ENCODE peak calls at places on chromosome 13, in four cellular contexts. One of them, this sample, is unnamed.
A peak's percentile ranks its signal among the peaks of the same experiment; 100 is the strongest.

GRCh38 chr13:108924154-108924940 is 294.9 kb downstream of the MYO16 start:
- DNase-seq in H1: no peak
- DNase-seq in K562: no peak
- DNase-seq in HepG2: no peak
- DNase-seq in this sample: no peak

GRCh38 chr13:94157705-94158218 is 321.7 kb downstream of the DCT start:
- DNase-seq in H1: no peak
- DNase-seq in K562: no peak
- DNase-seq in HepG2: no peak
- DNase-seq in this sample: no peak

GRCh38 chr13:44715287-44716224 is 139.4 kb upstream of the TSC22D1 start:
- DNase-seq in H1: no peak
- DNase-seq in K562: no peak
- DNase-seq in HepG2: no peak
- DNase-seq in this sample: no peak

GRCh38 chr13:106480511-106480910 is 55.0 kb downstream of the EFNB2 start:
- DNase-seq in H1: no peak
- DNase-seq in K562: no peak
- DNase-seq in HepG2: no peak
- DNase-seq in this sample: no peak

GRCh38 chr13:114071991-114072390 is 60.4 kb downstream of the RASA3 start:
- DNase-seq in H1: no peak
- DNase-seq in K562: no peak
- DNase-seq in HepG2: no peak
- DNase-seq in this sample: no peak

GRCh38 chr13:64369121-64369520 is 2861.0 kb downstream of the PCDH9 start:
- DNase-seq in H1: no peak
- DNase-seq in K562: no peak
- DNase-seq in HepG2: no peak
- DNase-seq in this sample: no peak

GRCh38 chr13:41962994-41963393 is 2.1 kb upstream of the VWA8 start:
- DNase-seq in H1: no peak
- DNase-seq in K562: no peak
- DNase-seq in HepG2: no peak
- DNase-seq in this sample: no peak

GRCh38 chr13:49635599-49636433 is 7.5 kb downstream of the ARL11 start:
- DNase-seq in H1: peak; percentile 33
- DNase-seq in K562: no peak
- DNase-seq in HepG2: peak; percentile 32
- DNase-seq in this sample: no peak

GRCh38 chr13:48443442-48444208 is 30.7 kb upstream of the LPAR6 start:
- DNase-seq in H1: no peak
- DNase-seq in K562: no peak
- DNase-seq in HepG2: no peak
- DNase-seq in this sample: no peak

GRCh38 chr13:40341086-40341471 is 325.4 kb downstream of the FOXO1 start:
- DNase-seq in H1: no peak
- DNase-seq in K562: no peak
- DNase-seq in HepG2: no peak
- DNase-seq in this sample: no peak

GRCh38 chr13:20415288-20415644 is 110.4 kb downstream of the CRYL1 start:
- DNase-seq in H1: no peak
- DNase-seq in K562: no peak
- DNase-seq in HepG2: no peak
- DNase-seq in this sample: no peak

GRCh38 chr13:112346173-112346898 is 29.8 kb upstream of the SPACA7 start:
- DNase-seq in H1: no peak
- DNase-seq in K562: no peak
- DNase-seq in HepG2: no peak
- DNase-seq in this sample: peak; percentile 18

GRCh38 chr13:105918842-105919741 is 616.4 kb downstream of the EFNB2 start:
- DNase-seq in H1: no peak
- DNase-seq in K562: no peak
- DNase-seq in HepG2: peak; percentile 3
- DNase-seq in this sample: peak; percentile 88

GRCh38 chr13:100533588-100534041 is 55.0 kb downstream of the GGACT start:
- DNase-seq in H1: no peak
- DNase-seq in K562: no peak
- DNase-seq in HepG2: peak; percentile 31
- DNase-seq in this sample: no peak

GRCh38 chr13:100535401-100536135 is 53.0 kb downstream of the GGACT start:
- DNase-seq in H1: no peak
- DNase-seq in K562: no peak
- DNase-seq in HepG2: no peak
- DNase-seq in this sample: no peak

GRCh38 chr13:100534147-100534818 is 54.3 kb downstream of the GGACT start:
- DNase-seq in H1: no peak
- DNase-seq in K562: no peak
- DNase-seq in HepG2: no peak
- DNase-seq in this sample: no peak

GRCh38 chr13:100536643-100537180 is 51.9 kb downstream of the GGACT start:
- DNase-seq in H1: no peak
- DNase-seq in K562: no peak
- DNase-seq in HepG2: no peak
- DNase-seq in this sample: no peak

DNA sequence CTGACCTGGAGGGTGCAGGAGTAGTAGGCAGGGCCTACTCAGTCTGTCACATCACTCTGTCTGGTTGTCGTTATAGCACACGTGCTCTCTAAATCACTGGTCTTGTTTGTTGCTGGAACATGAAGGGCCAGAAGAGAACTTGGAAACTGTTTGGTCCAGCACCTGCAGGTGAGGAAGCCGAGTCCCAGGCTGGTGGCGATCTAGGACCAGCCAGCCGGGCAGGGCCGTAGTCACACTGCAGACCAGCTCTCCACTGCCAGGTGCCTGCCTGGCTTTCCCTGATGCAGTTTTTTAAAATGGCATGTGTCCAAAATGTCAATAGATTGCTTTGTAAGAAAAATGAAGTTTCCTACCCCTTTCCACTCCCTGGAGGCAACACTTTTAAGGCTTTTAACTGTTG is 53.7 kb downstream of the GGACT start:
- DNase-seq in H1: no peak
- DNase-seq in K562: no peak
- DNase-seq in HepG2: no peak
- DNase-seq in this sample: no peak
- TF ChIP-seq FOSL1 in H1: no peak
- TF ChIP-seq FOSL1 in K562: no peak
- TF ChIP-seq FOSL1 in HepG2: no peak
- TF ChIP-seq FOSL1 in this sample: no peak

DNA sequence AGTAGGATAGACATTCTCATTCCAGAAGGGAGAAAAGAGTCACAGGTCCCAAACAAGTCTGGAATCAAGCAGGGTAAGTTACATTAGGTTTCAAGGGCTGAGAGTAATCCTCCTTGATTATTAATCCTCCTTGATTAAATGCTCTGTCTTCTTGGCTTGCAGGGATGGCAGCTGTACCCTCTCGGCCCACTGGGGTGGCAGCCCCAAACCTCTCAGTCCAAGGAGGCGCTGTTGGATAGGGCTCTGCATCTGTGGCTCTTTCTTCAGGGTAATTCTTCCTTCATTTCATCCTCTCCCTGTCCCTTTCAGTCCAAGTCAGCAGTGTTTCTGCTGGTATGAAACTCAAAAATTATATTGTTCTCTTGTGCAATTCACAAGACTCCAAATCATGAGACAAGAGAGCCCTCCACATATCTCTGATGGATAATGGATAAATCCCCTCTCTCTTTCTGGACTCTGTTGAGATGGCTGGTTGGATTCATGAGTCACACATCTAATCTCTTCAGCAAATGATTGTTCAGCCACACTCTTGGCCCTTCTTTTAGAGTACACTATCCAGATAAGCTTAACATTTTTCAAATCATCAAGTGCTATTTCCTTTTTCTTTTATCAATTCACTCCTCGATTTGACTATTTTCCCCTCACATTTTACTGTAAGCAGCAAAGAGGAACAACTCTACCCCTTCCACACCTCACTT is 323.7 kb upstream of the HTR2A start:
- DNase-seq in H1: no peak
- DNase-seq in K562: no peak
- DNase-seq in HepG2: no peak
- DNase-seq in this sample: no peak
- TF ChIP-seq ZNF274 in H1: no peak
- TF ChIP-seq ZNF274 in K562: no peak
- TF ChIP-seq ZNF274 in HepG2: no peak
- TF ChIP-seq ZNF274 in this sample: no peak

GRCh38 chr13:92591117-92591516 is 635.5 kb upstream of the GPC6 start:
- DNase-seq in H1: no peak
- DNase-seq in K562: no peak
- DNase-seq in HepG2: no peak
- DNase-seq in this sample: no peak

GRCh38 chr13:92589955-92590354 is 636.7 kb upstream of the GPC6 start:
- DNase-seq in H1: no peak
- DNase-seq in K562: no peak
- DNase-seq in HepG2: no peak
- DNase-seq in this sample: no peak

GRCh38 chr13:92592757-92593156 is 633.9 kb upstream of the GPC6 start:
- DNase-seq in H1: no peak
- DNase-seq in K562: no peak
- DNase-seq in HepG2: no peak
- DNase-seq in this sample: no peak

GRCh38 chr13:92590503-92590908 is 636.1 kb upstream of the GPC6 start:
- DNase-seq in H1: no peak
- DNase-seq in K562: no peak
- DNase-seq in HepG2: no peak
- DNase-seq in this sample: no peak
- TF ChIP-seq FOSL1 in H1: no peak
- TF ChIP-seq FOSL1 in K562: no peak
- TF ChIP-seq FOSL1 in HepG2: no peak
- TF ChIP-seq FOSL1 in this sample: no peak

GRCh38 chr13:61078976-61079770 is 336.5 kb downstream of the PCDH20 start:
- DNase-seq in H1: no peak
- DNase-seq in K562: no peak
- DNase-seq in HepG2: no peak
- DNase-seq in this sample: no peak
- TF ChIP-seq ZNF274 in H1: no peak
- TF ChIP-seq ZNF274 in K562: no peak
- TF ChIP-seq ZNF274 in HepG2: no peak
- TF ChIP-seq ZNF274 in this sample: no peak

DNA sequence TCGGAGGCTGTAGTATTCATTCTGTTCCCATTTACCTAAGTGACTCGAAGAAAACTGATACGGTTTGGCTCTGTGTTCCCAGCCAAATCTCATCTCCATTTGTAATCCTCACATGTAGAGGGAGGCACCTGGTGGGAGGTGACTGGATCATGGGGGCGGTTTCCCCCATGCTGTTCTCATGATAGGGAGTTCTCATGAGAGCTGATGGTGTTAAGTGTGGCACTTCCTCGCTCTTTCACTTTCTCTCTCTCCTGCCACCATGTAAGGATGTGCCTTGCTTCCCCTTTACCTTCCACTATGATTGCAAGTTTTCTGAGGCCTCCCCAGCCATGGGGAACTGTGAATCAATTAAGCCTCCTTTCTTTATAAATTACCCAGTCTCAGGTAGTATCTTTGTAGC is 23.5 kb downstream of the SLAIN1 start:
- DNase-seq in H1: no peak
- DNase-seq in K562: no peak
- DNase-seq in HepG2: no peak
- DNase-seq in this sample: no peak
- TF ChIP-seq FOSL1 in H1: no peak
- TF ChIP-seq FOSL1 in K562: no peak
- TF ChIP-seq FOSL1 in HepG2: no peak
- TF ChIP-seq FOSL1 in this sample: no peak

GRCh38 chr13:73880365-73880764 is 253.8 kb downstream of the KLF12 start:
- DNase-seq in H1: no peak
- DNase-seq in K562: no peak
- DNase-seq in HepG2: no peak
- DNase-seq in this sample: no peak
- TF ChIP-seq ZNF274 in H1: no peak
- TF ChIP-seq ZNF274 in K562: no peak
- TF ChIP-seq ZNF274 in HepG2: no peak
- TF ChIP-seq ZNF274 in this sample: no peak

This sample was measured in HCT116.